ENCODE peak calls at places on chromosome 9, in six cellular contexts. T, W, P, I, N and A are unnamed samples.

GRCh38 chr9:14251146-14252071 is 62.5 kb downstream of the NFIB start:
- DNase-seq in T (peak), W (peak), P (no peak), I (no peak), N (no peak), A (peak)

GRCh38 chr9:7963026-7963425 is 163.4 kb upstream of the DMAC1 start:
- DNase-seq in T (no peak), W (no peak), P (no peak), I (no peak), N (no peak), A (no peak)

GRCh38 chr9:20832775-20833174 is 148.7 kb downstream of the FOCAD start:
- DNase-seq in T (no peak), W (no peak), P (no peak), I (no peak), N (no peak), A (no peak)

GRCh38 chr9:83962165-83962564 is 17.9 kb downstream of the HNRNPK start:
- DNase-seq in T (no peak), W (no peak), P (no peak), I (no peak), N (no peak), A (no peak)

GRCh38 chr9:89777544-89777943 is 172.7 kb downstream of the GADD45G start:
- DNase-seq in T (no peak), W (no peak), P (no peak), I (no peak), N (no peak), A (no peak)

GRCh38 chr9:129486496-129487306 is 134.2 kb downstream of the C9orf50 start:
- DNase-seq in T (no peak), W (no peak), P (no peak), I (no peak), N (no peak), A (no peak)

GRCh38 chr9:96856363-96857286 is 2.3 kb upstream of the ZNF782 start:
- DNase-seq in T (peak), W (peak), P (peak), I (peak), N (peak), A (peak)

GRCh38 chr9:132879443-132880310 is 979 bp downstream of the SPACA9 start:
- DNase-seq in T (no peak), W (no peak), P (no peak), I (no peak), N (no peak), A (no peak)

GRCh38 chr9:126380447-126380846 is 53.8 kb downstream of the MVB12B start:
- DNase-seq in T (no peak), W (no peak), P (no peak), I (no peak), N (no peak), A (no peak)

GRCh38 chr9:36151306-36152210 is 15.0 kb downstream of the GLIPR2 start:
- DNase-seq in T (no peak), W (no peak), P (peak), I (peak), N (peak), A (no peak)

GRCh38 chr9:21810388-21810787 is 8.0 kb downstream of the MTAP start:
- DNase-seq in T (no peak), W (no peak), P (no peak), I (no peak), N (no peak), A (no peak)

GRCh38 chr9:121638901-121639592 is 12.4 kb upstream of the DAB2IP start:
- DNase-seq in T (no peak), W (no peak), P (no peak), I (no peak), N (no peak), A (no peak)